ENCODE peak calls at places on chromosome 3, in ten cellular contexts. One of them, this sample, is unnamed. For H3K4me1, the result is how much of the 10 kb centered on the place peaks cover.

GRCh38 chr3:56573501-56573900 is 16.5 kb downstream of the CCDC66 start:
- DNase-seq in hepatocyte: no peak
- DNase-seq in GM23248: no peak
- DNase-seq in adrenal gland: no peak
- DNase-seq in transverse colon: no peak
- DNase-seq in neuronal stem cell: no peak
- DNase-seq in cardiac muscle cell: no peak
- DNase-seq in IMR-90: no peak
- DNase-seq in pancreas: no peak
- DNase-seq in A549: no peak
- DNase-seq in this sample: no peak

GRCh38 chr3:74465652-74466415 is 148.6 kb downstream of the CNTN3 start:
- DNase-seq in hepatocyte: no peak
- DNase-seq in GM23248: peak
- DNase-seq in adrenal gland: no peak
- DNase-seq in transverse colon: no peak
- DNase-seq in neuronal stem cell: no peak
- DNase-seq in cardiac muscle cell: peak
- DNase-seq in IMR-90: peak
- DNase-seq in pancreas: no peak
- DNase-seq in A549: no peak
- DNase-seq in this sample: no peak

GRCh38 chr3:172289583-172289982 is 158.7 kb downstream of the GHSR start:
- DNase-seq in hepatocyte: no peak
- DNase-seq in GM23248: no peak
- DNase-seq in adrenal gland: peak
- DNase-seq in transverse colon: peak
- DNase-seq in neuronal stem cell: no peak
- DNase-seq in cardiac muscle cell: peak
- DNase-seq in IMR-90: no peak
- DNase-seq in pancreas: no peak
- DNase-seq in A549: peak
- DNase-seq in this sample: no peak

GRCh38 chr3:142278451-142278850 is 53.1 kb upstream of the GK5 start:
- DNase-seq in hepatocyte: no peak
- DNase-seq in GM23248: peak
- DNase-seq in adrenal gland: no peak
- DNase-seq in transverse colon: no peak
- DNase-seq in neuronal stem cell: no peak
- DNase-seq in cardiac muscle cell: no peak
- DNase-seq in IMR-90: peak
- DNase-seq in pancreas: no peak
- DNase-seq in A549: no peak
- DNase-seq in this sample: no peak

GRCh38 chr3:139020868-139021234 is at the start of gene PRR23B:
- DNase-seq in hepatocyte: no peak
- DNase-seq in GM23248: peak
- DNase-seq in adrenal gland: no peak
- DNase-seq in transverse colon: no peak
- DNase-seq in neuronal stem cell: no peak
- DNase-seq in cardiac muscle cell: no peak
- DNase-seq in IMR-90: no peak
- DNase-seq in pancreas: no peak
- DNase-seq in A549: peak
- DNase-seq in this sample: no peak

GRCh38 chr3:43606274-43606673 is 15.5 kb downstream of the ANO10 start:
- DNase-seq in hepatocyte: no peak
- DNase-seq in GM23248: no peak
- DNase-seq in adrenal gland: no peak
- DNase-seq in transverse colon: no peak
- DNase-seq in neuronal stem cell: peak
- DNase-seq in cardiac muscle cell: no peak
- DNase-seq in IMR-90: no peak
- DNase-seq in pancreas: no peak
- DNase-seq in A549: no peak
- DNase-seq in this sample: no peak

GRCh38 chr3:82791241-82791640 is 1029.8 kb upstream of the GBE1 start:
- DNase-seq in hepatocyte: no peak
- DNase-seq in GM23248: no peak
- DNase-seq in adrenal gland: no peak
- DNase-seq in transverse colon: no peak
- DNase-seq in neuronal stem cell: no peak
- DNase-seq in cardiac muscle cell: no peak
- DNase-seq in IMR-90: no peak
- DNase-seq in pancreas: peak
- DNase-seq in A549: no peak
- DNase-seq in this sample: no peak

GRCh38 chr3:47428585-47429145 is 47.1 kb downstream of the SCAP start:
- DNase-seq in hepatocyte: no peak
- DNase-seq in GM23248: no peak
- DNase-seq in adrenal gland: peak
- DNase-seq in transverse colon: no peak
- DNase-seq in neuronal stem cell: no peak
- DNase-seq in cardiac muscle cell: no peak
- DNase-seq in IMR-90: no peak
- DNase-seq in pancreas: no peak
- DNase-seq in A549: no peak
- DNase-seq in this sample: no peak

GRCh38 chr3:47743855-47744254 is 37.8 kb downstream of the SMARCC1 start:
- DNase-seq in hepatocyte: no peak
- DNase-seq in GM23248: no peak
- DNase-seq in adrenal gland: no peak
- DNase-seq in transverse colon: no peak
- DNase-seq in neuronal stem cell: no peak
- DNase-seq in cardiac muscle cell: no peak
- DNase-seq in IMR-90: no peak
- DNase-seq in pancreas: no peak
- DNase-seq in A549: no peak
- DNase-seq in this sample: no peak

DNA sequence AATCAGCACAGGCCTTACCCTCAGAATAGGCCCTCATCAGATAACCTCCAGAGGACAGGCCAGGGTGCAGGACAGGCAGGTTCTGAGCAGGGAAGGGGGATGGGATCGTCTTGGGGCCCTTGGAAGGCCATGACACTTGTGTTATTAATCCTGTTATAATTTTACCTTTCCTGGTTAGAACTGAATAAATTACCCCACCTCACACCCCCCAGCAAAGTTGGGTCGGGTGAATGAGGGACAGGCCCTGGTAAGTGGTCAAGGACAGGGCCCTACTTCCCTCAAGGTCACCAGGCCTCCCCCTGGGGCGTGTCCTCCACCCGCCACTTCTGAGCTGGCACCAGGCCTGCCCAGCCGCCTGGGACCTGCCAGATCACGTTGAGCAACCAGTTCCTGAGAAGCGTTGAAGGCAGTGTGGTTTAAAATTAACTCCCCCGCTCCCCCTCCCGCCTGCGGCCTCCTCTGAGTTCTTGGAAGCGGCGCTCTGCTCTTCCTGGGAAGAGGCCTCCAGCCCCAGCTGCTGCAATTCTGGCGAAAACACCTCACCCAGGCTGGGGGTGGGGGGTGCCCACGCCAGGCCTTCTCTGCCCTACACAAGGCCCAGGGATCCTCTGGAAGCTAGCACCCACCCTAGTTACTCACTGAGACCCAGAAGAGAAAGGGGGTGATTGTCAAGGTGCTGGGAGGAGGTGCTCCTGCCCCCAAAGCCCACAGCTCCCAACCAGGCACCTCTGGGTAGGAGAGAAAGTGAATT is 10.6 kb downstream of the CISH start:
- DNase-seq in hepatocyte: peak
- DNase-seq in GM23248: peak
- DNase-seq in adrenal gland: peak
- DNase-seq in transverse colon: peak
- DNase-seq in neuronal stem cell: no peak
- DNase-seq in cardiac muscle cell: peak
- DNase-seq in IMR-90: peak
- DNase-seq in pancreas: peak
- DNase-seq in A549: peak
- DNase-seq in this sample: peak
- H3K4me1 ChIP-seq in hepatocyte: under half
- H3K4me1 ChIP-seq in GM23248: under half
- H3K4me1 ChIP-seq in adrenal gland: under half
- H3K4me1 ChIP-seq in transverse colon: under half
- H3K4me1 ChIP-seq in neuronal stem cell: under half
- H3K4me1 ChIP-seq in cardiac muscle cell: under half
- H3K4me1 ChIP-seq in IMR-90: under half
- H3K4me1 ChIP-seq in pancreas: half or more
- H3K4me1 ChIP-seq in A549: under half
- H3K4me1 ChIP-seq in this sample: half or more

GRCh38 chr3:30690199-30690598 is 83.8 kb downstream of the TGFBR2 start:
- DNase-seq in hepatocyte: no peak
- DNase-seq in GM23248: no peak
- DNase-seq in adrenal gland: no peak
- DNase-seq in transverse colon: no peak
- DNase-seq in neuronal stem cell: no peak
- DNase-seq in cardiac muscle cell: no peak
- DNase-seq in IMR-90: no peak
- DNase-seq in pancreas: no peak
- DNase-seq in A549: no peak
- DNase-seq in this sample: no peak

GRCh38 chr3:30693470-30694120 is 87.2 kb downstream of the TGFBR2 start:
- DNase-seq in hepatocyte: peak
- DNase-seq in GM23248: peak
- DNase-seq in adrenal gland: peak
- DNase-seq in transverse colon: peak
- DNase-seq in neuronal stem cell: peak
- DNase-seq in cardiac muscle cell: peak
- DNase-seq in IMR-90: peak
- DNase-seq in pancreas: no peak
- DNase-seq in A549: peak
- DNase-seq in this sample: peak

GRCh38 chr3:30692498-30693130 is 86.2 kb downstream of the TGFBR2 start:
- DNase-seq in hepatocyte: no peak
- DNase-seq in GM23248: no peak
- DNase-seq in adrenal gland: no peak
- DNase-seq in transverse colon: no peak
- DNase-seq in neuronal stem cell: no peak
- DNase-seq in cardiac muscle cell: no peak
- DNase-seq in IMR-90: no peak
- DNase-seq in pancreas: no peak
- DNase-seq in A549: no peak
- DNase-seq in this sample: no peak

GRCh38 chr3:30691249-30691880 is 85.0 kb downstream of the TGFBR2 start:
- DNase-seq in hepatocyte: no peak
- DNase-seq in GM23248: no peak
- DNase-seq in adrenal gland: no peak
- DNase-seq in transverse colon: no peak
- DNase-seq in neuronal stem cell: no peak
- DNase-seq in cardiac muscle cell: no peak
- DNase-seq in IMR-90: no peak
- DNase-seq in pancreas: peak
- DNase-seq in A549: no peak
- DNase-seq in this sample: no peak

GRCh38 chr3:30691944-30692343 is 85.5 kb downstream of the TGFBR2 start:
- DNase-seq in hepatocyte: no peak
- DNase-seq in GM23248: peak
- DNase-seq in adrenal gland: no peak
- DNase-seq in transverse colon: no peak
- DNase-seq in neuronal stem cell: no peak
- DNase-seq in cardiac muscle cell: no peak
- DNase-seq in IMR-90: no peak
- DNase-seq in pancreas: no peak
- DNase-seq in A549: no peak
- DNase-seq in this sample: no peak
- H3K4me1 ChIP-seq in hepatocyte: under half
- H3K4me1 ChIP-seq in GM23248: under half
- H3K4me1 ChIP-seq in adrenal gland: half or more
- H3K4me1 ChIP-seq in transverse colon: under half
- H3K4me1 ChIP-seq in neuronal stem cell: under half
- H3K4me1 ChIP-seq in cardiac muscle cell: under half
- H3K4me1 ChIP-seq in IMR-90: under half
- H3K4me1 ChIP-seq in pancreas: under half
- H3K4me1 ChIP-seq in A549: half or more
- H3K4me1 ChIP-seq in this sample: under half

GRCh38 chr3:110733045-110733444 is 338.6 kb upstream of the NECTIN3 start:
- DNase-seq in hepatocyte: no peak
- DNase-seq in GM23248: no peak
- DNase-seq in adrenal gland: no peak
- DNase-seq in transverse colon: no peak
- DNase-seq in neuronal stem cell: no peak
- DNase-seq in cardiac muscle cell: no peak
- DNase-seq in IMR-90: no peak
- DNase-seq in pancreas: no peak
- DNase-seq in A549: no peak
- DNase-seq in this sample: no peak

GRCh38 chr3:110731148-110731547 is 340.5 kb upstream of the NECTIN3 start:
- DNase-seq in hepatocyte: no peak
- DNase-seq in GM23248: no peak
- DNase-seq in adrenal gland: no peak
- DNase-seq in transverse colon: no peak
- DNase-seq in neuronal stem cell: no peak
- DNase-seq in cardiac muscle cell: no peak
- DNase-seq in IMR-90: no peak
- DNase-seq in pancreas: no peak
- DNase-seq in A549: no peak
- DNase-seq in this sample: no peak

GRCh38 chr3:110732420-110732819 is 339.2 kb upstream of the NECTIN3 start:
- DNase-seq in hepatocyte: no peak
- DNase-seq in GM23248: no peak
- DNase-seq in adrenal gland: no peak
- DNase-seq in transverse colon: no peak
- DNase-seq in neuronal stem cell: no peak
- DNase-seq in cardiac muscle cell: no peak
- DNase-seq in IMR-90: no peak
- DNase-seq in pancreas: no peak
- DNase-seq in A549: no peak
- DNase-seq in this sample: no peak

DNA sequence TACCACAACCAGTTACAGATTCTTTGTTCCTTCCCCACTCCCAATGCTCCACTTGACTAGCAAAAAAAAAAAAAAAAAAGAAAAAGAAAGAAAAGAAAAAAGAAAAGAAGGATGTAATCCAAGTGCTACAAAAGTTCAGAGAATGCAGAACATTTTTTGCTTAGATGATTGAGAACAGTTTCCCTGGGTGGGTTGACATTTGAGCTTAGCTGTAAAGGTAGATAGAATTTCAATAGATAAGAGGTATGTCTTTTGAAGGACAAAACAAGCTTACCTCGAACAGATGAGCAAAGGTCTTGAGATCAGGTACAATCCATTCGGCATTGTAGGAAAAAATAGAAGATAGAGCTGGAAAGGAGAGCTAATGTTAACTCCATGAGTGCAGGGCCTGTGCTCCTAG is 344.6 kb upstream of the NECTIN3 start:
- DNase-seq in hepatocyte: no peak
- DNase-seq in GM23248: no peak
- DNase-seq in adrenal gland: no peak
- DNase-seq in transverse colon: no peak
- DNase-seq in neuronal stem cell: no peak
- DNase-seq in cardiac muscle cell: no peak
- DNase-seq in IMR-90: no peak
- DNase-seq in pancreas: no peak
- DNase-seq in A549: no peak
- DNase-seq in this sample: no peak
- H3K4me1 ChIP-seq in hepatocyte: under half
- H3K4me1 ChIP-seq in GM23248: under half
- H3K4me1 ChIP-seq in adrenal gland: under half
- H3K4me1 ChIP-seq in transverse colon: under half
- H3K4me1 ChIP-seq in neuronal stem cell: under half
- H3K4me1 ChIP-seq in cardiac muscle cell: under half
- H3K4me1 ChIP-seq in IMR-90: under half
- H3K4me1 ChIP-seq in pancreas: under half
- H3K4me1 ChIP-seq in A549: under half
- H3K4me1 ChIP-seq in this sample: under half

GRCh38 chr3:123686254-123686653 is 101.4 kb upstream of the HACD2 start:
- DNase-seq in hepatocyte: no peak
- DNase-seq in GM23248: no peak
- DNase-seq in adrenal gland: no peak
- DNase-seq in transverse colon: no peak
- DNase-seq in neuronal stem cell: peak
- DNase-seq in cardiac muscle cell: no peak
- DNase-seq in IMR-90: no peak
- DNase-seq in pancreas: no peak
- DNase-seq in A549: no peak
- DNase-seq in this sample: no peak
- H3K4me1 ChIP-seq in hepatocyte: under half
- H3K4me1 ChIP-seq in GM23248: under half
- H3K4me1 ChIP-seq in adrenal gland: under half
- H3K4me1 ChIP-seq in transverse colon: under half
- H3K4me1 ChIP-seq in neuronal stem cell: under half
- H3K4me1 ChIP-seq in cardiac muscle cell: under half
- H3K4me1 ChIP-seq in IMR-90: under half
- H3K4me1 ChIP-seq in pancreas: under half
- H3K4me1 ChIP-seq in A549: under half
- H3K4me1 ChIP-seq in this sample: under half

This sample was measured in ovary.